ENCODE peak calls at places on chromosomes 16 and 17, in five cellular contexts. O, H, F, N and D are unnamed samples.

GRCh38 chr17:29709861-29710849 is 87.4 kb upstream of the CORO6 start:
- DNase-seq in O (peak; percentile 52), H (no peak), F (no peak), N (no peak), D (no peak)

GRCh38 chr16:84839956-84840355 is 20.2 kb downstream of the CRISPLD2 start:
- DNase-seq in O (peak; percentile 86), H (peak; percentile 37), F (peak; percentile 21), N (no peak), D (no peak)

GRCh38 chr17:57174591-57174990 is 81.7 kb upstream of the MSI2 start:
- DNase-seq in O (no peak), H (no peak), F (no peak), N (no peak), D (peak; percentile 55)

GRCh38 chr17:51407576-51407975 is 147.2 kb downstream of the UTP18 start:
- DNase-seq in O (no peak), H (no peak), F (no peak), N (no peak), D (no peak)

GRCh38 chr17:45042346-45043120 is 8.9 kb downstream of the DCAKD start:
- DNase-seq in O (no peak), H (no peak), F (peak; percentile 22), N (no peak), D (no peak)

GRCh38 chr16:23410176-23410575 is 42.8 kb downstream of the COG7 start:
- DNase-seq in O (peak; percentile 23), H (no peak), F (no peak), N (no peak), D (no peak)

GRCh38 chr17:57701121-57701520 is 44.0 kb downstream of the CCDC182 start:
- DNase-seq in O (no peak), H (no peak), F (no peak), N (no peak), D (no peak)

GRCh38 chr17:48646183-48647102 is 20.3 kb upstream of the HOXB9 start:
- DNase-seq in O (no peak), H (peak; percentile 80), F (peak; percentile 23), N (peak; percentile 76), D (no peak)

GRCh38 chr16:87074635-87075318 is 242.4 kb downstream of the C16orf95 start:
- DNase-seq in O (no peak), H (no peak), F (no peak), N (no peak), D (peak; percentile 68)

GRCh38 chr16:75109732-75110243 is 6.8 kb downstream of the LDHD start:
- DNase-seq in O (no peak), H (no peak), F (no peak), N (no peak), D (no peak)

GRCh38 chr17:50303051-50303450 is 28.8 kb downstream of the TMEM92 start:
- DNase-seq in O (no peak), H (no peak), F (no peak), N (no peak), D (no peak)

GRCh38 chr16:31135535-31136286 is at the start of gene PRSS8:
- DNase-seq in O (no peak), H (no peak), F (no peak), N (peak; percentile 82), D (no peak)

GRCh38 chr17:75535119-75535537 is 9.6 kb downstream of the LLGL2 start:
- DNase-seq in O (no peak), H (no peak), F (no peak), N (no peak), D (peak; percentile 26)

GRCh38 chr17:40209404-40210093 is 9.6 kb upstream of the WIPF2 start:
- DNase-seq in O (peak; percentile 54), H (no peak), F (no peak), N (no peak), D (no peak)

GRCh38 chr17:33038740-33039139 is 47.1 kb downstream of the SPACA3 start:
- DNase-seq in O (peak; percentile 15), H (peak; percentile 65), F (peak; percentile 73), N (peak; percentile 71), D (no peak)

GRCh38 chr16:46651305-46651704 is 30.1 kb upstream of the SHCBP1 start:
- DNase-seq in O (no peak), H (no peak), F (no peak), N (no peak), D (no peak)

GRCh38 chr16:50635505-50636392 is 45.4 kb downstream of the SNX20 start:
- DNase-seq in O (no peak), H (peak; percentile 20), F (peak; percentile 53), N (peak; percentile 68), D (no peak)

GRCh38 chr16:89705006-89705405 is 3.5 kb upstream of the SPATA2L start:
- DNase-seq in O (no peak), H (no peak), F (no peak), N (no peak), D (no peak)

GRCh38 chr17:55795098-55795497 is 44.2 kb downstream of the PCTP start:
- DNase-seq in O (no peak), H (no peak), F (no peak), N (no peak), D (no peak)

GRCh38 chr16:48612621-48613020 is 2.6 kb upstream of the N4BP1 start:
- DNase-seq in O (no peak), H (no peak), F (no peak), N (no peak), D (no peak)

GRCh38 chr17:64006361-64007088 is 8.4 kb downstream of the PRR29 start:
- DNase-seq in O (no peak), H (no peak), F (peak; percentile 80), N (peak; percentile 97), D (no peak)

GRCh38 chr16:66905633-66906539 is 12.8 kb downstream of the CDH16 start:
- DNase-seq in O (no peak), H (no peak), F (peak; percentile 41), N (peak; percentile 90), D (no peak)

GRCh38 chr17:67056746-67057490 is 12.6 kb downstream of the CACNG1 start:
- DNase-seq in O (no peak), H (no peak), F (peak; percentile 34), N (no peak), D (no peak)

GRCh38 chr17:37744633-37744927 is 279 bp downstream of the HNF1B start:
- DNase-seq in O (no peak), H (peak; percentile 73), F (no peak), N (no peak), D (no peak)

GRCh38 chr16:73356401-73357079 is 308.6 kb upstream of the ZFHX3 start:
- DNase-seq in O (no peak), H (no peak), F (no peak), N (no peak), D (no peak)

GRCh38 chr17:39365252-39365651 is 36.2 kb downstream of the FBXL20 start:
- DNase-seq in O (peak; percentile 83), H (no peak), F (no peak), N (no peak), D (no peak)

GRCh38 chr17:16915752-16916556 is 56.0 kb downstream of the TNFRSF13B start:
- DNase-seq in O (peak; percentile 16), H (peak; percentile 67), F (peak; percentile 64), N (peak; percentile 25), D (peak; percentile 17)

GRCh38 chr17:61386251-61386650 is 13.4 kb upstream of the TBX2 start:
- DNase-seq in O (no peak), H (no peak), F (no peak), N (no peak), D (no peak)
- TF ChIP-seq RCOR1 in O (no peak), H (no peak), F (no peak), N (no peak), D (no peak)

GRCh38 chr17:2170023-2170422 is 115.1 kb downstream of the HIC1 start:
- DNase-seq in O (no peak), H (peak; percentile 39), F (no peak), N (no peak), D (no peak)
- TF ChIP-seq RCOR1 in O (no peak), H (no peak), F (no peak), N (no peak), D (no peak)

GRCh38 chr17:81053043-81053970 is 18.4 kb downstream of the BAIAP2 start:
- DNase-seq in O (no peak), H (no peak), F (peak; percentile 65), N (no peak), D (no peak)
- TF ChIP-seq RCOR1 in O (no peak), H (no peak), F (no peak), N (no peak), D (no peak)

DNA sequence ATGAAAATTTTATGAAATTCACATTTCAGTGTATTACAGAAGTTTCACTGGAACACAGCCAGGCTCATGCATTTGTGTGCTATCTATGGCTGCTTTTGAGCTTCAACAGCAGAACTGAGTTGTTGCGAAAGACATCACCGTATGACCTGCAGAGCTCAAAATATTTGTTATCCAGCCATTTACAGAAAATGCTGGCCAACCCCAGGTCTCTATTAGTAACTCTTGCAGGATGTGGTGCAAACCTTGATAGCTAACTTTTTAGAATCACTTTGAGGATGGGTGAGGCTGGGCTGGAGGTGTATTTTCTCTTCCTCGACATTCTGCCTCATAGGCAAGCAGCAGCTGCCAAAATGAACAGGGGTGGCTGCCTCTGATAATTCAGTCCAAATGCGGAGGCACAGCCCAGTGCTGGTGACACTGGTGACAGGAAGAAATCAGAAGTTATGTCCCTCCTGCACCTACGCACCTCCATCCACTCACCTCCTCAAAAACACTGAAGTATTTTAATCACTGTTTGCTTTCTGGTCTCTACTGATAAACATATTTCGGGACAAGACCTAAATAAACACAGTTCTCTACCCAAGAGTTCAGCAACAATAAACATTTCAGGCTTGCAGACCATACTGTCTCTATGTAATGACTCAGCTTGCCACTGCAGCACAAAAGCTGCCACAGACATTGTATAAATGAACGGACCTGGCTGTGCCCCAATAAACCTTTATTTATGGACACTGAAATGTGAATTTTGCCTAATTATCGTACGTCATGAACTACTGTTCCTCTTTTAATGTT is 28.5 kb downstream of the ARHGAP17 start:
- DNase-seq in O (peak; percentile 88), H (peak; percentile 66), F (no peak), N (peak; percentile 38), D (no peak)
- TF ChIP-seq RCOR1 in O (no peak), H (no peak), F (no peak), N (peak; percentile 91), D (no peak)

DNA sequence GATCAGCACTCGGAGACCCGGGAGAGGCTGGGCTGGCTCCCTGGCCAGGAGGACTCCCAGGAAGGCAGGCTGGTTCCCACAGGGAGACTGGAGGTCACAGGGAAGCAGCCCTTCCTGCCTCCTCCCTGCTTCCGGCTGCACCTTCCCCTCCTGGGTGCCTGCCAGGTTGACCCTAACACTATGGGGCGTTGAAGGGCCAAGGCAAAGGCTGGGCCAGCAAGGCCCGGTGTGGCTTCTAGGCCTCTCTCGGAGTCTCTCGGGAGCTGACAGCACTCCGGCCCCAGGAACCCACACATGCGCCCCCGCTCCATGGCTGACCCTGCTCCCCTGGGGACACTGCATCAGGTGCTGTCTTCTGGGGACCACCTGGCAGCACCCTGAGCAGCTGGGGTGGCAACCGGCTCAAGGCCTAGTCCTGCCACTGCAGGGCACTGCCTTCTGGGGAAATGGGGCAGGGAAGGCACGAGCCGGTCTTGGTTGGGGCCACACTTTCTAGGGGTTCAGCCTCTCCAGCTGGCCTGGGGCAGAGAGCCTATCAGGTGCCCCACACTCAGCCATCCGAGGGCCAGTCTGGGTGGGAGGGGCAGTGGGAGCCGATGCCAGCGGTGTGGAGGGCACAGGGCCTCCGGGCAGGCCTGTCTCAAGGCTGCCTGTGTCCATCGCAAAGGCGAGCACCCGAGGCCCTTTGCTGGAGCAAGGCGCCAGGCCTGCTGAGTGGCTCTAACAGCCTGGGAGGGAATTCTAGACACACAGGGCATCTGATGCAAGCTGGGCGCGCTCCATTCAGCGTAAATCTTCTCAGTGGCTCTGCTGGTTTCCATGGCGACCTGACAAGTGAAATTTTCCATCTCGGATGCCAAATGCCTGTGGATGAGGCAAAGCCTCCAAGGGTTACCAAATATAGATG is 5.6 kb upstream of the MTSS2 start:
- DNase-seq in O (peak; percentile 97), H (peak; percentile 67), F (peak; percentile 86), N (no peak), D (no peak)
- TF ChIP-seq RCOR1 in O (no peak), H (no peak), F (peak; percentile 42), N (no peak), D (no peak)